ENCODE peak calls at places on chromosomes 2 and 18, in four cellular contexts. P is spleen, J is activated B cell treated with CpG ODN at 0.5 μM for 24 hours, N is tibial artery. D is an unnamed sample.

GRCh38 chr18:24792164-24792563 is 331.7 kb downstream of the HRH4 start:
- DNase-seq in P (no peak), J (no peak), N (no peak), D (no peak)

GRCh38 chr2:63632382-63632781 is 43.6 kb downstream of the MDH1 start:
- DNase-seq in P (no peak), J (no peak), N (no peak), D (no peak)

GRCh38 chr2:30230479-30230854 is 867 bp upstream of the LBH start:
- DNase-seq in P (peak), J (no peak), N (no peak), D (no peak)

GRCh38 chr2:101501443-101501842 is 26.5 kb upstream of the RFX8 start:
- DNase-seq in P (no peak), J (no peak), N (no peak), D (no peak)

GRCh38 chr18:1573732-1574131 is 669.1 kb downstream of the ADCYAP1 start:
- DNase-seq in P (no peak), J (no peak), N (no peak), D (no peak)

GRCh38 chr2:96260404-96261260 is 5.2 kb downstream of the TMEM127 start:
- DNase-seq in P (no peak), J (no peak), N (peak), D (peak)

GRCh38 chr2:237561221-237561620 is 5.2 kb upstream of the PRLH start:
- DNase-seq in P (peak), J (no peak), N (no peak), D (no peak)

GRCh38 chr2:227379095-227379494 is at the start of gene TM4SF20:
- DNase-seq in P (no peak), J (no peak), N (no peak), D (no peak)

GRCh38 chr2:99878951-99879350 is 263.4 kb downstream of the AFF3 start:
- DNase-seq in P (no peak), J (no peak), N (no peak), D (peak)

GRCh38 chr18:23038712-23039111 is 96.6 kb upstream of the CABLES1 start:
- DNase-seq in P (no peak), J (no peak), N (no peak), D (no peak)

GRCh38 chr2:234291765-234292204 is 205.1 kb downstream of the ARL4C start:
- DNase-seq in P (no peak), J (no peak), N (no peak), D (no peak)

GRCh38 chr2:177983183-177983788 is 89.3 kb downstream of the PDE11A start:
- DNase-seq in P (no peak), J (no peak), N (no peak), D (peak)

GRCh38 chr2:128535928-128536327 is 217.3 kb upstream of the HS6ST1 start:
- DNase-seq in P (peak), J (no peak), N (no peak), D (peak)

GRCh38 chr2:12918841-12919445 is 202.2 kb downstream of the TRIB2 start:
- DNase-seq in P (no peak), J (no peak), N (peak), D (peak)

GRCh38 chr2:125711081-125711480 is 944.9 kb upstream of the GYPC start:
- DNase-seq in P (no peak), J (no peak), N (no peak), D (no peak)

GRCh38 chr2:137881711-137882110 is 82.6 kb upstream of the HNMT start:
- DNase-seq in P (no peak), J (no peak), N (no peak), D (no peak)

GRCh38 chr2:137888845-137889244 is 75.4 kb upstream of the HNMT start:
- DNase-seq in P (no peak), J (no peak), N (no peak), D (no peak)

DNA sequence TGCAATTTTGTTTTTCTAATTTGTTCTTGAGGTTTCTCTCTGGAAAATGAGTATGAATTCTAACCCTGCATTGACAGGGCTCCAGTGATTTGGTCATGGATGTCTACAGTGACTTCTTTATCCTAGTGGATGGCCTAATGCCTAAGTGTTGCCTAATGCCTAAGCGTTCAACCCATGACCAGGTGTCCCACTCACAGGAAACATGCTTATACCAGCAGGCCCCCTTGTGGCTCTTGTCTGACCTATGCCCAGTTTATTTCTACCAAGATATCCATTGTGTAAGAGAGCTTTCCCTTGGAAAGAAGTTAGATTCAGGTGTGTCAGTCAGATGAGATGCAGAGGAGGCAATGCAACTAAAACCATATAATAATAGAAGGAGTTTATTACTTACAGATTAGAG is 77.8 kb upstream of the HNMT start:
- DNase-seq in P (no peak), J (no peak), N (no peak), D (no peak)
- TF ChIP-seq CTCF in P (no peak), J (no peak), N (no peak), D (no peak)

GRCh38 chr2:197453914-197454398 is 604 bp downstream of the COQ10B start:
- DNase-seq in P (no peak), J (no peak), N (peak), D (peak)
- TF ChIP-seq CTCF in P (no peak), J (no peak), N (no peak), D (no peak)

GRCh38 chr2:240383099-240383758 is 52.2 kb upstream of the GPC1 start:
- DNase-seq in P (no peak), J (no peak), N (no peak), D (no peak)

GRCh38 chr2:240375024-240375645 is 60.3 kb upstream of the GPC1 start:
- DNase-seq in P (no peak), J (no peak), N (no peak), D (no peak)

GRCh38 chr2:240376739-240377138 is 58.7 kb upstream of the GPC1 start:
- DNase-seq in P (no peak), J (no peak), N (no peak), D (no peak)

GRCh38 chr2:240377366-240377765 is 58.1 kb upstream of the GPC1 start:
- DNase-seq in P (no peak), J (no peak), N (no peak), D (no peak)

DNA sequence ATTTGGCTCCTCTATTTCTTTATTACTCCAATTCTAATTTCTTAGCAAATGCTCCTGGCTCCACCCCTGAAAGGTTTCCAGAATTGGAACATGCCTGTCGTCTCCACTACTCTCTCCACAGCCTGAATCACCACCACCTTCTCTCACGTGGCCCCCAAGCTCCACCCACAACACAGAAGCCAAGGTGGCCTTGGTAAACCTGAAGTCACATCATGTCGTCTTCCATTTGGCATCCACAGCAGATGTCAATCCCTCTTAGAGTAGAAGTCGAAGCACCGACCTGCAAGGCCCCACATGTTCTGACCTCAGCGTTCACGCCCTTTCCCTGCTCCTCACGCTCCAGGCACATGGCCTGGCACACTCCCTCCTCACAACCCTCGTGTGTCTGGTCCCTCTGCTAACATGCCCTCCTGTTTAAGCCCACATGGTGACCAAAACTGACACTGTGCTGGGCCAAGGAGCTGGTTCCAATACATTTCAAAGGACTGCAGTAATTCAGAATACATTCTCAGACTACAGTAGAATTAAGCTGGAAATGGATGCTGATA is 56.3 kb upstream of the GPC1 start:
- DNase-seq in P (no peak), J (no peak), N (no peak), D (no peak)
- TF ChIP-seq CTCF in P (no peak), J (no peak), N (no peak), D (no peak)

GRCh38 chr2:78775291-78775690 is 250.2 kb upstream of the REG3G start:
- DNase-seq in P (no peak), J (no peak), N (no peak), D (no peak)
- TF ChIP-seq CTCF in P (no peak), J (no peak), N (no peak), D (no peak)

DNA sequence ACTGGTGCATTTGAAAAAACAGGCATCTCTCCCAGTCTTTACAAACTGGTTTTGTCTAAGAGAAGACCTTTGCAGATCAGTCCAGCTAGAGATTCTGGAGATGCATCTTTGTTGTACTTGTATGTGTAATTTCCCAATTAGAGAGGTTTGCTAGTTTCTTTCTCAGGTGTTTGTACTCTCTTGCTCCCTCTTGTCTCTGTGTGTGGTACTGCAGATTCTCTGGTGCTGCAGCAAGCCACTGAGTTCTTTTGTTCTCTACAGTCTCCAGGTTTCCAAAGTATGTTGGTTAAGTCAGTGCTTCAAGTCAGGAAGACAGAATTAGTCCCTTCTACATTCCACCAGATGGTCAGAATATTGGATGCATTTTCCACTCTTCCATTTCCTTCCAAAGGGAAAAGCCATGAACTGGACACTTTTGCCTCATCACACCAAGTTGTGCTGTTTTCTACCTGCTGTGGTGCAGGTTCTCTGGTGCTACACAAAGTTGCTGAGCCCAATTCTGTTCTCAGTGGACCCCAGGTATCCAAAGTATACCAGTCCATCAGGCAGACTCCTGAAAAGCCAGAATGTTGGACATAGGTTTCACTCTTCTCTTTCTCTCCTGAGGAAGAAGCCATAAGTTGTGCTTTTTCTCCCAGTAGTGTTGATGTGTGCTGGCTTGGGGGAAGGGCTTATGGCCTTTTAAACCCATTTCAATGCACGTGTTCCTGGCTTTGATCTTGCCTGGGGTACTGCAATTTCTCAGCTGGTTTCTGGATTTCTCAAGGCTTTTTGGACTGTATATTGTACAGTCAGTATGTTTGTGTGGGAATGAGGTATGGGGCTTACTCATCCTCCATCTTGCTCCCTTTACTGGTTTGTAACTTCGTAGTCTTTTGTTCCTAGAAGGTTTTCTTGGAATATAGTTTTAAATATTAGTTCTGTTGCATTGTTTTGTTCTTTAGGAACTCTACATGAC is 29.8 kb downstream of the EPC2 start:
- DNase-seq in P (no peak), J (no peak), N (no peak), D (peak)
- TF ChIP-seq CTCF in P (peak), J (no peak), N (no peak), D (peak)

GRCh38 chr2:225017713-225018112 is 24.6 kb downstream of the DOCK10 start:
- DNase-seq in P (no peak), J (no peak), N (no peak), D (no peak)
- TF ChIP-seq CTCF in P (no peak), J (no peak), N (no peak), D (no peak)

DNA sequence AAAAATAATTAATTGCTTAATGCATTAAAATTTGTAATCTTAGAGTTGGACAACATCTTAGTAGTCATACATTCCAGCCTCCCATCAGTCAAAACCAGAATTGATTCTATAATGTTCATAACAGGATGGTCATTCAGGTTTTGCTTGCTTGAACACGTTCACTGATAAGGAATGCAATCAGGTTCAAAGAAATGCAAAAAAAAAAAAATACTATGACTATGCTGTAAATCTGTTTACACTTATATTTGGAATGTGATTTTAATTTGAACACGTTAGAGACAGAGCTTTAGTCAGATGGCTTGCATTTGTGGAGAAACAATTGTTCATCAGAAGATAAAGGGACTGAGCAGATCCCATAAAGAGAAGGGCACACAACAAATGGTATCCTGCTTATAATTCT is 131.3 kb upstream of the UNC80 start:
- DNase-seq in P (no peak), J (no peak), N (no peak), D (no peak)
- TF ChIP-seq CTCF in P (no peak), J (no peak), N (no peak), D (no peak)

GRCh38 chr2:11028407-11028916 is 116.7 kb downstream of the KCNF1 start:
- DNase-seq in P (no peak), J (no peak), N (no peak), D (no peak)
- TF ChIP-seq CTCF in P (no peak), J (no peak), N (no peak), D (no peak)